ENCODE peak calls at places on chromosomes 3 and 15, in four cellular contexts. F is uterus, L is breast epithelium, V is tibial nerve. M is an unnamed sample.

GRCh38 chr3:186281172-186281571 is 80.9 kb downstream of the DGKG start:
- DNase-seq in F (no peak), L (no peak), V (no peak), M (peak)

GRCh38 chr15:91496754-91497691 is 356.5 kb upstream of the SLCO3A1 start:
- DNase-seq in V (no peak), L (no peak), F (no peak), M (no peak)

GRCh38 chr15:25790003-25790660 is 73.0 kb downstream of the ATP10A start:
- DNase-seq in L (no peak), V (peak), F (peak), M (peak)

GRCh38 chr15:51038258-51039042 is 56.3 kb downstream of the TNFAIP8L3 start:
- DNase-seq in V (no peak), L (no peak), F (no peak), M (no peak)

GRCh38 chr3:157063926-157064325 is 96.0 kb downstream of the CCNL1 start:
- DNase-seq in L (no peak), V (no peak), F (no peak), M (no peak)

GRCh38 chr3:4956743-4957142 is 22.5 kb upstream of the BHLHE40 start:
- DNase-seq in F (no peak), L (no peak), V (no peak), M (no peak)

GRCh38 chr15:23686466-23687142 is 501 bp downstream of the NDN start:
- DNase-seq in F (no peak), V (no peak), L (no peak), M (no peak)

GRCh38 chr3:192444096-192444790 is 283.1 kb downstream of the FGF12 start:
- DNase-seq in V (peak), L (peak), F (peak), M (peak)

GRCh38 chr15:48544816-48545215 is 100.7 kb downstream of the FBN1 start:
- DNase-seq in F (no peak), V (no peak), L (no peak), M (no peak)

GRCh38 chr3:72100626-72101187 is 315.8 kb upstream of the PROK2 start:
- DNase-seq in F (peak), L (peak), V (peak), M (peak)

GRCh38 chr15:50828610-50829206 is 63.2 kb upstream of the SPPL2A start:
- DNase-seq in V (no peak), L (no peak), F (peak), M (no peak)

GRCh38 chr15:52292780-52293392 is 2.7 kb downstream of the MYO5C start:
- DNase-seq in F (no peak), L (no peak), V (no peak), M (no peak)

GRCh38 chr15:52290800-52291199 is 4.8 kb downstream of the MYO5C start:
- DNase-seq in F (no peak), V (no peak), L (no peak), M (no peak)

GRCh38 chr15:52291204-52291603 is 4.4 kb downstream of the MYO5C start:
- DNase-seq in V (no peak), F (no peak), L (no peak), M (no peak)

GRCh38 chr15:52294881-52295420 is 653 bp downstream of the MYO5C start:
- DNase-seq in L (no peak), F (no peak), V (no peak), M (no peak)

GRCh38 chr15:52295421-52295991 is at the start of gene MYO5C:
- DNase-seq in V (peak), F (peak), L (peak), M (peak)
- TF ChIP-seq POLR2A in V (no peak), F (peak), L (peak), M (no peak)

GRCh38 chr3:129018271-129018670 is 17.2 kb downstream of the EFCC1 start:
- DNase-seq in L (no peak), F (no peak), V (no peak), M (no peak)

GRCh38 chr3:129016366-129016724 is 15.2 kb downstream of the EFCC1 start:
- DNase-seq in V (no peak), L (no peak), F (no peak), M (no peak)

GRCh38 chr3:129015388-129016105 is 14.4 kb downstream of the EFCC1 start:
- DNase-seq in V (no peak), L (no peak), F (peak), M (no peak)

GRCh38 chr3:129017531-129017899 is 16.4 kb downstream of the EFCC1 start:
- DNase-seq in V (no peak), F (no peak), L (no peak), M (no peak)

DNA sequence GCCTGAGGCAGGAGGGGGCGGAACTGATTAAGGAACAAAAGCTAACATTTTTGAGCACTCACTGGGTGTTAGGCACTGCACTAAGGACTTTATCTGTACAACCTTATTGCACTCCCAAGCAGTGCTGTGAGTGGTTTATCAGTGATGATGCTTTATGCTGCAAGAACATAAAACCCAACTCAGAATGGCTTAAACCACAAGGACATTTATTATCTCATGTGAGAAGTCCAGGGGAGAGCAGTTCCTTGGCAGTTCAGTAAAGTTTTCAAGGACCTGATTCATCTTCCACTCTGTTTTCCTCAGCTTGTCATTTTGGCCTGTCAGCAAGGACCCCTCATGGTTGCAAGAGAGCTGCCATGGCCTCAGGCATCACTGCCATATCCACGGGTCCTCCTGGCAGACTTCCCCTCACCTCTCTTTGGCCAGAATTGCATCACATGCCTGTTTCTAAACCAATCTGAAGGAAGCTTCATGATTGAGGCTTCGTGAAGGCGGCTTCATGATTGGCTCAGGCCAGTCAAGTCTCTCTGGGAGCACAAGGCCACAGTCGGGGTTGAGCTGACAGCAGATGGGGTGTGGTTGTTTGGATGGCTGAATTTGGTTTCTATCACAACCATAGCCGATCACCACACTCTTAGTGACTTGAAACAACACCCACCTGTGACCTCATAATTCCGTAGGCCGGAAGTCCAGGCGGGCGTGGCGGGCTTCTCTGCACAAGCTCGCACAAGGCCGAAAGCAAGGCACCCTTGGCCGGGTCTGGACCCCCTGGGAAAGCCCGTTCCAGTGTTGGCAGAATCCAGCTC is 15.8 kb downstream of the EFCC1 start:
- DNase-seq in V (no peak), L (no peak), F (peak), M (no peak)
- H3K4me3 ChIP-seq in V (no peak), L (no peak), F (no peak), M (no peak)

GRCh38 chr15:77827860-77828259 is 195.1 kb upstream of the LINGO1 start:
- DNase-seq in L (no peak), V (no peak), F (no peak), M (no peak)

GRCh38 chr15:77832874-77833273 is 200.2 kb upstream of the LINGO1 start:
- DNase-seq in L (no peak), F (no peak), V (no peak), M (no peak)

GRCh38 chr15:77826006-77826695 is 193.4 kb upstream of the LINGO1 start:
- DNase-seq in V (no peak), F (no peak), L (no peak), M (no peak)

GRCh38 chr15:77831989-77832388 is 199.3 kb upstream of the LINGO1 start:
- DNase-seq in L (no peak), V (no peak), F (no peak), M (no peak)

GRCh38 chr15:77830041-77830440 is 197.3 kb upstream of the LINGO1 start:
- DNase-seq in F (no peak), V (no peak), L (no peak), M (no peak)
- TF ChIP-seq CTCF in F (no peak), V (no peak), L (no peak), M (no peak)

GRCh38 chr15:62491642-62492041 is 326.6 kb upstream of the C2CD4B start:
- DNase-seq in L (no peak), V (no peak), F (no peak), M (no peak)
- TF ChIP-seq POLR2A in L (no peak), V (no peak), F (no peak), M (no peak)

DNA sequence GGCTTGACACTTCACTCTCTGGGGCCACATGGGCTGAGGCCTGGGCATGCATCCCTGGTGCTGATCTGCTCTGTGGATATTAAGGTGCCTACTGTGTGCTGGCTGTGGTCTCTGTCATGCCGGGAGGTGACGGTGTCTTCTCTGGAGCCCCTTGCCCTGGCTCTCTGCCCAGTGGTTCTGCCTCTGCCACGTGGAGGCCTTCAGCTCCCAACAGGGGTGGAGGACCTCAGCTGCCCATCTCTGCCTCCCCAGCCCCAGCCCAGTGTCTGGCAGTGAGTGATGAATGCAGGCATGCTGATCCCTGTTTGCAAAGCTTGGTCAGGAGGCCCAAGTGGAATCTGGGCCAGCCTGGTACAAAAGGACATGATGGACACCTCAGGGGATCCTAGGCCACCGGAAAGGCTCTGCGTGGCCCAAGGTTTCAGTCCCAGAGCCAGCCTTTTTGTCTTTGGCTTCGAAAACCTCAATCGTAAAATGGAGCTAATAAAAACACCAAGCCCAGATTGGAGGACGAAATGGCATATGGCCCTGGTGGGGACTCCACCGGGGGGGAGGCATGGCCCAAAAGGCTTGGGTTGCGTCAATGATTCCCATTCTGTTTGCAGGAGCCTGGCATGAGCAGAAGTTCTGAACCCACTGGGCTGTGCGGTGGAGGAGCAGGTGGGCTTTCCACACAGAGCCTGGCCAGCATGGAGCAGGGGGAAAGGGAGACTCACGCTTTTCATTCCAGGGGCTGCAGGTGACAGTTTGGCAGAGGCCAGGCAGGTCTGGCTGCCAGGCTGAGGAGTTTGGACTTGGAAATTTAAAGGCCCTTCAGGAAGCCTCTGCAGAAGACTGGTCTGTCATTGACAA is 54.7 kb upstream of the KLF13 start:
- DNase-seq in L (peak), F (no peak), V (no peak), M (peak)
- H3K4me3 ChIP-seq in L (no peak), F (no peak), V (no peak), M (no peak)

GRCh38 chr15:55990986-55991385 is 2.4 kb downstream of the NEDD4 start:
- DNase-seq in V (no peak), F (no peak), L (no peak), M (no peak)
- TF ChIP-seq CTCF in V (no peak), F (no peak), L (no peak), M (no peak)

GRCh38 chr3:112481342-112481870 is 17.9 kb downstream of the BTLA start:
- DNase-seq in V (no peak), L (no peak), F (no peak), M (no peak)
- TF ChIP-seq POLR2A in V (no peak), L (no peak), F (no peak), M (no peak)

GRCh38 chr3:44223274-44223673 is 18.4 kb upstream of the TOPAZ1 start:
- DNase-seq in F (no peak), L (no peak), V (no peak), M (no peak)
- H3K4me3 ChIP-seq in F (no peak), L (no peak), V (no peak), M (no peak)

DNA sequence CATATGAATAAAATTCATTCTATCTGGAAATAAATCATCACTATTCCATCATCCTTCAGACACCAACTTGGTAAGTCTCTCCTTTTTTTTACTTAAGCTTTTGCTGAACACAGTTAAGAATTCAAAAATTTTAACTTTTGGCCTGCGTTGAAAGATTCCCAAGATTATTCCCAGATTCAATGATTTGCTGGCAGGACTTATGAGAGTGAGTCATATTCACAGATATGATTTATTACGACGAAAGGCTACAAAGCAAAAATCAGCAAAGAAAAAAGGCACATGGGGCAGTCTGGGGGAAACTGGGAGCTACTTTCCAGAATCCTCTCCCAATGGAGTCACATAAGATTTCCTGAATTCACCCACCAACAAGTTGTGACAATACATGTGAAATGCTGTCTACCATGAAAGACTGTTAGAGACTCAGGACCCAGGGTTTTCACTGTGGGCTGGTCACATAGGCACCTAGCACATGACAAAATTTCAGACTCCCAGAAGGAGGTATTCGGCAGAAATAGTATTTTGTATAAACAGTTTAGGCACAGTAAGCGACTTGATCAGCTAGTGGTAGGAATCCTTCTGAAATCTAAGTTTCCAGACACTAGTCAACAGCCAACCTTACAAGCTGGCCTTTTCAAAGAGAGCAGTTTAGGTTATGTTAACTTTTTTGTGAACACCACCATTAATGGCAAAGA is 82.1 kb downstream of the DLG1 start:
- DNase-seq in V (no peak), F (no peak), L (no peak), M (no peak)
- TF ChIP-seq CTCF in V (no peak), F (no peak), L (no peak), M (no peak)

GRCh38 chr15:67109141-67110034 is 44.0 kb downstream of the SMAD3 start:
- DNase-seq in F (peak), V (peak), L (no peak), M (peak)
- TF ChIP-seq POLR2A in F (no peak), V (no peak), L (no peak), M (no peak)